ENCODE peak calls at places on chromosome 11, in nine cellular contexts. I, D, B, H, W, G, A, N and Y are unnamed samples.

GRCh38 chr11:30420233-30420787 is 97.4 kb downstream of the ARL14EP start:
- DNase-seq in H (no peak), N (no peak), A (no peak), B (no peak), D (no peak), G (no peak), W (no peak), I (no peak), Y (no peak)

GRCh38 chr11:68038718-68039525 is at the start of gene TCIRG1:
- DNase-seq in W (peak; percentile 91), G (peak; percentile 88), A (peak; percentile 78), D (peak; percentile 84), I (peak; percentile 80), B (peak; percentile 70), H (peak; percentile 59), N (no peak), Y (peak; percentile 35)

GRCh38 chr11:1546536-1547466 is 25.3 kb downstream of the DUSP8 start:
- DNase-seq in G (no peak), I (no peak), A (peak; percentile 22), D (no peak), N (no peak), W (peak; percentile 40), B (peak; percentile 83), H (peak; percentile 35), Y (no peak)

GRCh38 chr11:62193954-62194353 is 3.9 kb downstream of the SCGB1D1 start:
- DNase-seq in N (no peak), B (peak; percentile 54), W (no peak), A (peak; percentile 11), H (no peak), D (no peak), I (no peak), G (no peak), Y (no peak)

GRCh38 chr11:96267490-96268010 is 75.4 kb downstream of the MAML2 start:
- DNase-seq in I (no peak), G (no peak), W (no peak), H (no peak), N (no peak), B (no peak), A (peak; percentile 40), D (no peak), Y (no peak)

GRCh38 chr11:406796-407650 is 7.8 kb downstream of the SIGIRR start:
- DNase-seq in H (peak; percentile 81), B (peak; percentile 84), A (peak; percentile 82), I (peak; percentile 75), G (peak; percentile 61), W (peak; percentile 82), D (peak; percentile 78), N (no peak), Y (no peak)

GRCh38 chr11:12121504-12121903 is 11.1 kb downstream of the MICAL2 start:
- DNase-seq in B (no peak), G (no peak), H (no peak), N (no peak), I (no peak), D (no peak), W (no peak), A (no peak), Y (no peak)

GRCh38 chr11:119739021-119739703 is 10.2 kb upstream of the NECTIN1 start:
- DNase-seq in W (no peak), G (no peak), A (no peak), N (no peak), H (no peak), I (no peak), D (no peak), B (no peak), Y (no peak)

GRCh38 chr11:132638421-132638820 is 893.9 kb downstream of the OPCML start:
- DNase-seq in N (no peak), D (no peak), G (no peak), I (no peak), W (no peak), B (no peak), H (no peak), A (no peak), Y (no peak)

GRCh38 chr11:94034207-94034606 is 13.1 kb downstream of the HEPHL1 start:
- DNase-seq in B (no peak), N (no peak), H (no peak), I (no peak), A (no peak), D (peak; percentile 4), G (no peak), W (no peak), Y (no peak)

GRCh38 chr11:67463186-67463585 is 5.9 kb downstream of the TMEM134 start:
- DNase-seq in G (no peak), H (no peak), I (no peak), A (no peak), B (no peak), N (no peak), W (no peak), D (no peak), Y (no peak)

GRCh38 chr11:105211806-105212531 is 72.4 kb upstream of the CARD18 start:
- DNase-seq in B (no peak), I (no peak), H (no peak), N (peak; percentile 12), W (no peak), A (peak; percentile 39), G (no peak), D (no peak), Y (no peak)

GRCh38 chr11:74412733-74413359 is 14.6 kb upstream of the PGM2L1 start:
- DNase-seq in W (no peak), B (no peak), N (no peak), G (no peak), D (no peak), A (no peak), I (no peak), H (peak; percentile 45), Y (no peak)

GRCh38 chr11:34558673-34559072 is 45.1 kb upstream of the ELF5 start:
- DNase-seq in H (peak; percentile 46), W (no peak), G (no peak), D (no peak), A (no peak), B (no peak), N (no peak), I (no peak), Y (no peak)

GRCh38 chr11:35418847-35419712 is at the start of gene SLC1A2:
- DNase-seq in H (no peak), D (no peak), A (peak; percentile 13), W (peak; percentile 18), G (no peak), I (peak; percentile 36), N (no peak), B (peak; percentile 48), Y (no peak)

GRCh38 chr11:70230151-70230839 is 27.2 kb downstream of the FADD start:
- DNase-seq in A (no peak), D (no peak), H (no peak), G (no peak), B (no peak), I (peak; percentile 21), W (no peak), N (no peak), Y (no peak)
- H3K4me3 ChIP-seq in A (no peak overlapping the region), D (no peak overlapping the region), H (no peak overlapping the region), G (no peak overlapping the region), B (no peak overlapping the region), I (no peak overlapping the region), W (no peak overlapping the region), N (no peak overlapping the region), Y (no peak overlapping the region)

GRCh38 chr11:19872526-19873135 is 160.0 kb downstream of the NAV2 start:
- DNase-seq in N (no peak), A (no peak), H (peak; percentile 78), G (no peak), B (no peak), D (no peak), W (no peak), I (no peak), Y (no peak)
- TF ChIP-seq CTCF in N (no peak), A (no peak), H (no peak), G (no peak), B (no peak), D (no peak), W (no peak), I (no peak), Y (no peak)

DNA sequence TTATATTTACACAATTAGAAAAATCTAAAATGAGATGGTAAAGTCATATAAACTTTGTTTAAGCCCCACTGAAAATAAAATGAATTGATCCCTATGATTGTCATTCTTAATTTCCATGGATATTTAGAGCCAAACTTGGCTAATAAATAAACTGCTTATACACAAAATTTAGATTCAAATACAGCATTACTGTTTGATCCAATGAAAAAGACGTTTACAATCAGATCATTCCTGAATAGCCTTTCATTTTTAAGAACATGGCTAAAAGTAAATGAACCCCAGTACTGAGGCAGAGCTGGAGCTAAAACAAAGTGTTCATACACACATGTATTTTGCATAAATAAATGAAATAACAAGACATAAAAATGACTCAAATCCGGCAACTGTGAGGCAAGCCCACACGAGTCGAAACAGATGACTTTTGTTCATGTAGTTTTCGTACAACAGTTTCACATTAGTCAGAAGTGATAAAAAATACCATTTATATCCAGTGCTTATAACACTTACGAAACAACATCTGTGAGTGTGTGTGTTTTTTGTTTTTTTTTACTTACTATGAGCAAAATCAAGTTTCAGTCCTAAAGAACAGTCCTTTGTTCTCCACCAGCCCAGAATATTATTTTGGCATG is 386.5 kb downstream of the SOX6 start:
- DNase-seq in B (no peak), G (no peak), N (peak; percentile 53), D (no peak), H (peak; percentile 97), W (no peak), I (peak; percentile 91), A (peak; percentile 95), Y (peak; percentile 78)
- H3K4me3 ChIP-seq in B (no peak overlapping the region), G (no peak overlapping the region), N (peak overlapping the region; percentile 27), D (no peak overlapping the region), H (peak overlapping the region; percentile 7), W (peak overlapping the region; percentile 13), I (peak overlapping the region; percentile 27), A (peak overlapping the region; percentile 21), Y (peak overlapping the region; percentile 7)

GRCh38 chr11:4072668-4073285 is 21.8 kb upstream of the RRM1 start:
- DNase-seq in H (peak; percentile 61), W (peak; percentile 69), B (peak; percentile 82), G (peak; percentile 72), I (peak; percentile 75), N (no peak), D (peak; percentile 58), A (peak; percentile 88), Y (no peak)
- TF ChIP-seq CTCF in H (peak; percentile 81), W (peak; percentile 91), B (peak; percentile 78), G (peak; percentile 53), I (peak; percentile 92), N (peak; percentile 72), D (peak; percentile 92), A (peak; percentile 83), Y (peak; percentile 75)

GRCh38 chr11:125262194-125262824 is 97.8 kb downstream of the PKNOX2 start:
- DNase-seq in W (no peak), A (no peak), D (no peak), H (no peak), B (peak; percentile 49), G (no peak), N (no peak), I (no peak), Y (no peak)
- H3K4me3 ChIP-seq in W (peak overlapping the region; percentile 10), A (no peak overlapping the region), D (no peak overlapping the region), H (no peak overlapping the region), B (no peak overlapping the region), G (no peak overlapping the region), N (no peak overlapping the region), I (no peak overlapping the region), Y (no peak overlapping the region)